ENCODE peak calls at places on chromosome 16, in seven cellular contexts. One of them, this sample, is unnamed.

GRCh38 chr16:70627696-70628095 is 18.7 kb upstream of the IL34 start:
- DNase-seq in amygdala: no peak
- DNase-seq in naive thymus-derived CD4-positive, alpha-beta T cell: no peak
- DNase-seq in astrocyte of the spinal cord: no peak
- DNase-seq in activated effector memory CD4-positive, alpha-beta T cell treated with Interleukin-2 at 50 U/mL for 16 hours: no peak
- DNase-seq in kidney epithelial cell: no peak
- DNase-seq in stimulated activated naive CD4-positive, alpha-beta T cell: no peak
- DNase-seq in this sample: no peak

GRCh38 chr16:87489434-87490045 is 3.3 kb downstream of the ZCCHC14 start:
- DNase-seq in amygdala: no peak
- DNase-seq in naive thymus-derived CD4-positive, alpha-beta T cell: no peak
- DNase-seq in astrocyte of the spinal cord: no peak
- DNase-seq in activated effector memory CD4-positive, alpha-beta T cell treated with Interleukin-2 at 50 U/mL for 16 hours: no peak
- DNase-seq in kidney epithelial cell: no peak
- DNase-seq in stimulated activated naive CD4-positive, alpha-beta T cell: no peak
- DNase-seq in this sample: no peak

GRCh38 chr16:5065813-5066212 is at the start of gene C16orf89:
- DNase-seq in amygdala: no peak
- DNase-seq in naive thymus-derived CD4-positive, alpha-beta T cell: no peak
- DNase-seq in astrocyte of the spinal cord: no peak
- DNase-seq in activated effector memory CD4-positive, alpha-beta T cell treated with Interleukin-2 at 50 U/mL for 16 hours: no peak
- DNase-seq in kidney epithelial cell: no peak
- DNase-seq in stimulated activated naive CD4-positive, alpha-beta T cell: no peak
- DNase-seq in this sample: no peak

GRCh38 chr16:1493746-1494094 is 560 bp downstream of the TELO2 start:
- DNase-seq in amygdala: no peak
- DNase-seq in naive thymus-derived CD4-positive, alpha-beta T cell: no peak
- DNase-seq in astrocyte of the spinal cord: peak
- DNase-seq in activated effector memory CD4-positive, alpha-beta T cell treated with Interleukin-2 at 50 U/mL for 16 hours: no peak
- DNase-seq in kidney epithelial cell: no peak
- DNase-seq in stimulated activated naive CD4-positive, alpha-beta T cell: no peak
- DNase-seq in this sample: no peak

GRCh38 chr16:53805113-53805512 is 101.2 kb downstream of the FTO start:
- DNase-seq in amygdala: no peak
- DNase-seq in naive thymus-derived CD4-positive, alpha-beta T cell: no peak
- DNase-seq in astrocyte of the spinal cord: no peak
- DNase-seq in activated effector memory CD4-positive, alpha-beta T cell treated with Interleukin-2 at 50 U/mL for 16 hours: no peak
- DNase-seq in kidney epithelial cell: no peak
- DNase-seq in stimulated activated naive CD4-positive, alpha-beta T cell: no peak
- DNase-seq in this sample: no peak

GRCh38 chr16:8915722-8916321 is 33.7 kb downstream of the LITAFD start:
- DNase-seq in amygdala: no peak
- DNase-seq in naive thymus-derived CD4-positive, alpha-beta T cell: no peak
- DNase-seq in astrocyte of the spinal cord: no peak
- DNase-seq in activated effector memory CD4-positive, alpha-beta T cell treated with Interleukin-2 at 50 U/mL for 16 hours: no peak
- DNase-seq in kidney epithelial cell: no peak
- DNase-seq in stimulated activated naive CD4-positive, alpha-beta T cell: no peak
- DNase-seq in this sample: no peak

GRCh38 chr16:61296305-61296704 is 739.9 kb downstream of the CDH8 start:
- DNase-seq in amygdala: no peak
- DNase-seq in naive thymus-derived CD4-positive, alpha-beta T cell: no peak
- DNase-seq in astrocyte of the spinal cord: no peak
- DNase-seq in activated effector memory CD4-positive, alpha-beta T cell treated with Interleukin-2 at 50 U/mL for 16 hours: no peak
- DNase-seq in kidney epithelial cell: no peak
- DNase-seq in stimulated activated naive CD4-positive, alpha-beta T cell: no peak
- DNase-seq in this sample: no peak

GRCh38 chr16:52353249-52353648 is 193.7 kb downstream of the TOX3 start:
- DNase-seq in amygdala: no peak
- DNase-seq in naive thymus-derived CD4-positive, alpha-beta T cell: no peak
- DNase-seq in astrocyte of the spinal cord: no peak
- DNase-seq in activated effector memory CD4-positive, alpha-beta T cell treated with Interleukin-2 at 50 U/mL for 16 hours: no peak
- DNase-seq in kidney epithelial cell: no peak
- DNase-seq in stimulated activated naive CD4-positive, alpha-beta T cell: no peak
- DNase-seq in this sample: no peak

This sample was measured in naive thymus-derived CD8-positive, alpha-beta T cell.